ENCODE peak calls at places on chromosome 1, in four cellular contexts. U is kidney, P is adrenal gland, R is fibroblast of lung. G is an unnamed sample.

GRCh38 chr1:155012052-155012546 is 9.5 kb downstream of the ZBTB7B start:
- DNase-seq in U (peak), P (peak), R (peak), G (peak)

GRCh38 chr1:157155658-157156057 is 17.5 kb upstream of the ETV3 start:
- DNase-seq in U (peak), P (no peak), R (no peak), G (no peak)

GRCh38 chr1:200464784-200465400 is 55.1 kb upstream of the ZNF281 start:
- DNase-seq in U (no peak), P (no peak), R (no peak), G (no peak)

GRCh38 chr1:111157425-111157824 is 17.4 kb downstream of the CEPT1 start:
- DNase-seq in U (no peak), P (no peak), R (no peak), G (peak)

GRCh38 chr1:243712890-243713425 is 137.1 kb downstream of the AKT3 start:
- DNase-seq in U (no peak), P (no peak), R (peak), G (peak)

GRCh38 chr1:218585565-218586184 is 240.5 kb downstream of the TGFB2 start:
- DNase-seq in U (peak), P (peak), R (peak), G (peak)

GRCh38 chr1:47890779-47891178 is 106.4 kb downstream of the TRABD2B start:
- DNase-seq in U (no peak), P (no peak), R (no peak), G (no peak)

GRCh38 chr1:111236806-111237205 is 9.3 kb downstream of the CHI3L2 start:
- DNase-seq in U (no peak), P (no peak), R (no peak), G (peak)

DNA sequence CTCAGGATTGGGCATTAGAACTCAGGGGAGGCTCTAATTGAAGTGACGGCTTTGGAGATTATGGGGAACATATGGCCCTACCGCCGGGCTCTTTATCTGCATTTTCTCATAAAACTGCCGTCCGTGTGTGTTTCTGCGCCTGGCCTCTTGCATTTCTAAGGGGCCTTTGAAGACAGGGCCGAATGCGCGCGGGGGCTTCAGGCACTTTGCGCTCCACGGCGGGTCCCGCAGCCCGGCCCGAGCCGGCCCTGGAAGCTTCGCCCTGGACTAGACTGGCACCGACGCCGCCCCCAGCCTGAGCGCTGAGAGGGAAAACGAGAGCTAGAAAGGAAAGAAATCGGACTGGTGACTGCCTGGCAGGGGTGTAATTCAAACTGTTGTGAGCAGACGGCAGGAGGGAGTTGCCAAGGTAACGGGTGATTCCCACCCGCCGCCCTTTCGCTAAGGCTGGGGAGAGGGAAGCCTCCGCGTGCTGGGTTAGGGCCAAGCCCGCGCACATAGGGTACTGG is 120.7 kb downstream of the LMX1A start:
- DNase-seq in U (peak), P (no peak), R (no peak), G (no peak)
- H3K4me3 ChIP-seq in U (peak), P (no peak), R (peak), G (no peak)

GRCh38 chr1:66788231-66788939 is 12.7 kb downstream of the INSL5 start:
- DNase-seq in U (no peak), P (no peak), R (no peak), G (no peak)
- TF ChIP-seq CTCF in U (no peak), P (no peak), R (no peak), G (no peak)

DNA sequence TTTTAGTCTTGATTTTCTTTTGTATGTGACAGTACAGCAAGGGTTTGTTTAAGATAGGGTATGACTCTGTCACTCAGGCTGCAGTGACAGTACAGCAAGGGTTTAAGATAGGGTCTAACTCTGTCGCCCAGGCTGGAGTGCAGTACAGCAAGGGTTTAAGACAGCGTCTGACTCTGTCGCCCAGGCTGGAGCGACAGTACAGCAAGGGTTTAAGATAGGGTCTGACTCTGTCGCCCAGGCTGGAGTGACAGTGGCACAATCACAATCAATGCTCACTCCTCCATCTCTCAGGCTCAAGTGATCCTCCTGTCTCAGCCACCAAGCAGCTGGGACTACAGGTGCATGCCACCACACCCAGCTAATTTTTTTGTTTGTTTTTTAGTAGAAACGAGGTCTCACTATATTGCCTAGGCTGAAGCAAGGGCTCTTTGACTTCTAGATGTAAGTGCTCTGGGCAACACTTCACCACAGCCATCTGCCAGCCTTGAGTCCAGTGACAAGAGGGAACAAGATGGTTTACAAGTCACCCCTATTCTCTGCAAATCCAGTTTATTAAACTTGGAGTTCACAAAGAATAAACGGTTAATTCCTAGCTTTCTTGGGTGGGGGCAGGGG is 965 bp upstream of the SH2D5 start:
- DNase-seq in U (no peak), P (no peak), R (no peak), G (no peak)
- H3K4me3 ChIP-seq in U (peak), P (peak), R (no peak), G (peak)

GRCh38 chr1:52913014-52913413 is 8.5 kb downstream of the ECHDC2 start:
- DNase-seq in U (no peak), P (no peak), R (no peak), G (no peak)
- TF ChIP-seq CTCF in U (no peak), P (no peak), R (no peak), G (no peak)

DNA sequence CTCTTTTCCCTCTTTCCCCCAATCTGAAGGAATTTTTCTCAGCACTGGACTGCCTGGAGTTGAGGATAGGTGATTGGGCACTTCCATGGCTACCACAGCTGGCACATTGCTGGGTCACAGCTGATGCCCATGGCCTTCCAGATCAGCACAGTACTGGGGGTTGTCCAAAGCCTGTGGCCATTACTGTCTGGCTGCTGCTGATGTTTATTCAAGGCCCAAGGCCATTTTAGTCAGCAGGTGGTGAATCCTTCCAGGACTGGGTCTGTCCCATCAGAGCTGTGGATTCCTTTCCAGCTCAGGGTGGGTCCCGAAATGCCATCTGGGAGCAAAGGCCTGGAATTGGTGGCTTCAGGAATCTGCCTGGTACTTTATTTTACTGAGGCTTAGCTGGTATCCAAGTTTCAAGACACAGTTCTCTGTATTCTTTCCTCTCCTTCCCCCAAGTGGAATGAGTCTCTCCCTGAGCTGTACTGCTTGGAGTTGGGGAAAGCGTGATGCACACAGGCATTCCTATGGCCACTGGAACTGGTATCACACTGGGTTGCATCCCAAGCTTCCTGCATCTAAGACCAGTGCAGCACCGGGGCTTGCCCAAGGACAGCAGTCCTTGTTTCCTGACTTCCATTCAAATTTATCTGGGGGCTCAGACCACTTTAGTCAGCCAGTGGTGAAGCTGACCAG is 19.1 kb downstream of the GPR88 start:
- DNase-seq in U (no peak), P (no peak), R (no peak), G (no peak)
- H3K4me3 ChIP-seq in U (no peak), P (no peak), R (no peak), G (no peak)

DNA sequence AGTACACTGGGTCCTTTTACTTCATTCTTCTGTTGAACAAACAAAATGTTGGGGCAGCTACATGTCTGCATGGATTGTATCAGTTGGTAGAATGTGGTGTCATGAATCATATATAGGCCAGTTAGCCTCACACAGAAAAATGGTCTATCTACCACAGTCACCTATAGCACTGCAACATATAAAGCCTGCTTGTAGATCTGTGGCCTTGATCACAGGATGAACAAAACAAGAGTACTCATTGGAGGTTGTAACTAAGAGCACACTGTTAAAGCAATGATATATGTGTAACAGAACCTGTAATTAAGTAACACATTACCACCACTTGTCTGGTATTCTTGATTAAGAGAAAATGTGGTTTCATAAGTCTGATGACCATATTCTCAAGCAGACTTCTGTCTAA is 167.3 kb upstream of the SGIP1 start:
- DNase-seq in U (no peak), P (no peak), R (no peak), G (no peak)
- TF ChIP-seq CTCF in U (no peak), P (no peak), R (no peak), G (no peak)

G was measured in fibroblast of villous mesenchyme.